ENCODE peak calls at places on chromosomes 4 and X, in nine cellular contexts. W is mesendoderm, I is mammary epithelial cell, O is fibroblast of lung, Z is astrocyte, M is IMR-90, Q is PC-3, H is HCT116, B is neural progenitor cell. J is an unnamed sample. For H3K4me1 and H3K36me3, the result is how much of the 10 kb centered on the place peaks cover.

GRCh38 chr4:182143822-182144620 is 99.2 kb upstream of the TENM3 start:
- DNase-seq in W (peak), I (peak), O (peak), Z (peak), M (peak), Q (peak), H (no peak), B (peak), J (peak)

GRCh38 chrX:110407910-110408545 is 49.4 kb downstream of the RTL9 start:
- DNase-seq in W (peak), I (peak), O (peak), Z (no peak), M (peak), Q (peak), H (peak), B (peak), J (peak)

GRCh38 chrX:138877746-138878145 is 166.2 kb upstream of the FGF13 start:
- DNase-seq in W (no peak), I (peak), O (no peak), Z (peak), M (no peak), Q (peak), H (no peak), B (no peak), J (no peak)

GRCh38 chr4:189376901-189377300 is 563.8 kb upstream of the FRG1 start:
- DNase-seq in W (no peak), I (no peak), O (no peak), Z (no peak), M (no peak), Q (no peak), H (no peak), B (no peak), J (no peak)

GRCh38 chr4:153488006-153488718 is 22.0 kb downstream of the TMEM131L start:
- DNase-seq in W (no peak), I (peak), O (peak), Z (peak), M (peak), Q (no peak), H (no peak), B (no peak), J (peak)

GRCh38 chr4:40223343-40223742 is 26.5 kb downstream of the RHOH start:
- DNase-seq in W (no peak), I (no peak), O (no peak), Z (no peak), M (no peak), Q (no peak), H (no peak), B (no peak), J (no peak)

GRCh38 chr4:115219315-115219840 is 106.0 kb upstream of the NDST4 start:
- DNase-seq in W (peak), I (no peak), O (no peak), Z (no peak), M (no peak), Q (no peak), H (no peak), B (no peak), J (peak)

GRCh38 chrX:30865020-30865419 is 24.0 kb downstream of the TAB3 start:
- DNase-seq in W (peak), I (peak), O (no peak), Z (no peak), M (no peak), Q (peak), H (no peak), B (peak), J (peak)

GRCh38 chr4:25930722-25931354 is 16.8 kb downstream of the SMIM20 start:
- DNase-seq in W (no peak), I (no peak), O (no peak), Z (no peak), M (no peak), Q (no peak), H (no peak), B (no peak), J (no peak)

GRCh38 chrX:29478336-29479069 is 736.9 kb upstream of the MAGEB2 start:
- DNase-seq in W (peak), I (peak), O (peak), Z (peak), M (peak), Q (peak), H (peak), B (peak), J (peak)

GRCh38 chrX:69107747-69108410 is 57.4 kb downstream of the PJA1 start:
- DNase-seq in W (peak), I (no peak), O (no peak), Z (no peak), M (no peak), Q (no peak), H (no peak), B (no peak), J (no peak)

GRCh38 chr4:53043096-53043495 is 181.0 kb downstream of the RASL11B start:
- DNase-seq in W (no peak), I (no peak), O (no peak), Z (no peak), M (no peak), Q (no peak), H (no peak), B (no peak), J (no peak)

GRCh38 chrX:72572248-72573157 is at the start of gene HDAC8:
- DNase-seq in W (peak), I (peak), O (peak), Z (peak), M (peak), Q (peak), H (peak), B (peak), J (peak)

GRCh38 chr4:74793757-74794340 is 474 bp downstream of the BTC start:
- DNase-seq in W (peak), I (peak), O (peak), Z (no peak), M (no peak), Q (peak), H (no peak), B (peak), J (peak)

GRCh38 chr4:91243132-91243531 is 1060.6 kb upstream of the GRID2 start:
- DNase-seq in W (no peak), I (no peak), O (peak), Z (no peak), M (no peak), Q (peak), H (no peak), B (no peak), J (no peak)

GRCh38 chrX:116873678-116874077 is 410.9 kb upstream of the CT83 start:
- DNase-seq in W (peak), I (peak), O (peak), Z (peak), M (no peak), Q (peak), H (no peak), B (no peak), J (no peak)

GRCh38 chr4:107366900-107367299 is 330.8 kb upstream of the DKK2 start:
- DNase-seq in W (no peak), I (peak), O (no peak), Z (no peak), M (no peak), Q (no peak), H (no peak), B (no peak), J (no peak)

GRCh38 chr4:107363137-107363536 is 327.0 kb upstream of the DKK2 start:
- DNase-seq in W (no peak), I (no peak), O (no peak), Z (no peak), M (no peak), Q (no peak), H (no peak), B (no peak), J (no peak)

GRCh38 chr4:107366016-107366415 is 329.9 kb upstream of the DKK2 start:
- DNase-seq in W (no peak), I (no peak), O (no peak), Z (peak), M (no peak), Q (no peak), H (no peak), B (no peak), J (no peak)
- H3K4me1 ChIP-seq in W (under half), I (under half), O (under half), Z (under half), M (under half), Q (under half), H (under half), B (under half), J (under half)

DNA sequence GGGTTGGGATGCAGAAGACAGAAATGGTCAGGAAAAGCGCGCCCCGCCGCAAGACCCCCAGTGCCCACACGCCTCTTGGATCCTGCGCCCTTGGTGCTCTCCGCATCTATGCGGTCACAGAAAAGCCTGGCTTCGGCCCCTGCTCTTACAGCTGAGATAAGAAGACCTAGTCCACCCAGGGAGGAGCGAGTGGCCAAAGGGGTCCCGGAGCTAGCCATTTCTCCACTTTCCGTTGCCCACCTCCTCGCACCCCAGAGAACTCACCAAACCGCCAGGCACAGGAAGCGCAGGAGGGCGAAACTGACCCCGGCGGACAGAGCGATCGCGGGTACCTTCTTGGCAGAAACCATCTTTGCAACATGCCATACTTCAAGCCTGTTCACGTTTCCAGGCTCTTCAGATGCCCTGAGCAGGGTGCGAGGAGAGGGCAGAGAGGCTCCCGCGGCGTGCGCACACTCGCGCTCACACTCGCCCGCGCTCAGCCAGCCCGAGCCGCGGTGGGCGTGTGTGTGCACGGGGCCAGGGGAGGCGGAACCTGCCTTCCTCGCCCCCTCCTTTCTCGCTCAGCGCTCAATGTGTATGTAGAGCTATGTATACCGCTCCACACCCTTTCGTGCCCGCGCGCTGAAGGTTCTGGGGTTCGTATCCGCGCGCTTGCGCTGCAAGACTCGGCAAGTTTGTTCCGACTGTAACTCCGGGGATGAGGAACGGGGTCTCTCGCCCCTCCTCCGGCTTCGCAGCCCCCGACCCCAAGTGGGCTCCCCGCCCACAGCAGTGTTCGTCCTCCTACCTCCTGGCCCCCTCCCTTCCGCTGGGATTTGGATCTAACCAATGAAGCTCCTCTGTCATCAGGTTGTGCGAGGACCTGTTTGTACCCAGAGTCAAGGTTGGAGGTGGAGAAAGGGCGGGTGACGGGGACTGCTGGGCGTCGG is at the start of gene GABRA4:
- DNase-seq in W (peak), I (peak), O (peak), Z (peak), M (no peak), Q (no peak), H (no peak), B (peak), J (peak)
- H3K9ac ChIP-seq in W (no peak), I (no peak), O (no peak), Z (peak), M (peak), Q (no peak), H (no peak), B (no peak), J (no peak)

GRCh38 chr4:79258614-79259176 is 67.2 kb downstream of the NAA11 start:
- DNase-seq in W (no peak), I (no peak), O (no peak), Z (no peak), M (no peak), Q (no peak), H (no peak), B (no peak), J (no peak)
- H3K36me3 ChIP-seq in W (under half), I (under half), O (under half), Z (under half), M (under half), Q (under half), H (under half), B (under half), J (under half)

DNA sequence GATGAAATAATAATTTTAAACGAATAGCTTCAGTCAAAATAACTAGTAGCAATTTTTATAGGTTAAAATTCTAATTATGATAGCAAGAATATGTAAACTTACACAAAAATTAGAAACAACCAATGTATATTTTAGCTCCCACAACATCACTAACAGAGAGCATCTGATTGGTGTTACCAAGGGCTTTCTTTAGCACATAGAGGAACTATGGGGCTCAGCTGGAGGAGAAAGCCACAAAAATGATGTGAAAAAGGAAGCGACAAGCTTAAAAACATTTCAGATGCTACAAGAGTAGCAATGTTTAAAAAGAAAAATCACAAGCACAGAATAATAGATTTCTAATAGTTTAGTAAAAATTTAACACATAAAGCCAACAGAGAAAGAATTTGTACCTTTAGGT is 56.3 kb downstream of the ATP8A1 start:
- DNase-seq in W (no peak), I (no peak), O (no peak), Z (no peak), M (no peak), Q (no peak), H (no peak), B (no peak), J (no peak)
- H3K4me1 ChIP-seq in W (under half), I (under half), O (under half), Z (under half), M (under half), Q (under half), H (under half), B (under half), J (under half)

DNA sequence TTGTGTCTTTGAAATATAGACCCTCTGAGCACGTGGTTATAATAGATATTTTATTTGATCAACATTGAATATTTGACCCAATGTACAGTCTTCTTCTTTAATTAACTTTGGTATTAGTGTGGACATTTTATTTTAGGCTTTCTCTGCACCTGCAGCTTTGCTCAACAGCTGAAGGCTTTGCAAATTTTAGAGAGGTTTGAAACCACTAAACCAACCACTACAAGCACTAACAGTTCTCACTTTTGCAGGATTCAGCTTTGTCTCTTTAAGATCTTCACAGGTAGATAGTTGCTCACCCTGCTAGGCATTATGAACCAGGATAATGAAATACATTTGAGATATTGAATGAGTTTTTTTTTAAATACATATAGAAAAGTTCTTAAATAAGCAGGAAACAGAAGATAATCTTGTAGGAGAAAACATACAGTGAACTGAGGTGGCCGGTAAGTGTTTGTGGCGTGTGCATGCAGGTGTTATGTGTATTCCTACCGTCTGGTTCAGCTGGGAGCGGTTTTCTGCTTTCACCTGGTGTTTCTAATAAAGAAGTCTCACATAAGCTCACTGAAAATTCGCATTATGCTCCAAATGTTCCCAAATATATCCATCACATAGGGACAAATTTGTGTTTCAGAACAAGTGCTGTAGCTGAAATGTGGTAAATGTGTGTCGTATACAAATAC is 1508.3 kb upstream of the TENM3 start:
- DNase-seq in W (no peak), I (no peak), O (no peak), Z (no peak), M (no peak), Q (no peak), H (no peak), B (no peak), J (no peak)
- H3K9ac ChIP-seq in W (no peak), I (no peak), O (no peak), Z (no peak), M (no peak), Q (no peak), H (no peak), B (no peak), J (no peak)